ENCODE peak calls at places on chromosomes 13 and 19, in eight cellular contexts. Z, M, K, Q, N, H, J and X are unnamed samples.

GRCh38 chr13:26587251-26587650 is 29.8 kb downstream of the WASF3 start:
- DNase-seq in N (no peak), K (no peak), H (no peak), M (no peak), J (no peak), Q (no peak), Z (no peak), X (no peak)

GRCh38 chr19:9939301-9939913 is 3.1 kb upstream of the OLFM2 start:
- DNase-seq in Z (no peak), Q (peak; percentile 49), M (no peak), J (no peak), H (peak; percentile 63), N (no peak), K (no peak), X (no peak)

GRCh38 chr19:48487944-48488343 is 18.8 kb downstream of the CYTH2 start:
- DNase-seq in J (peak; percentile 74), Q (peak; percentile 81), Z (no peak), M (peak; percentile 74), N (no peak), H (no peak), K (no peak), X (no peak)

GRCh38 chr19:11964858-11965645 is at the start of gene ZNF763:
- DNase-seq in Z (peak; percentile 68), M (peak; percentile 73), J (peak; percentile 90), Q (peak; percentile 68), N (peak; percentile 82), H (peak; percentile 98), K (peak; percentile 95), X (peak; percentile 81)

GRCh38 chr19:1601613-1602064 is 3.6 kb downstream of the UQCR11 start:
- DNase-seq in Z (no peak), H (no peak), K (no peak), Q (no peak), M (no peak), N (no peak), J (no peak), X (no peak)

GRCh38 chr13:32041429-32041828 is 9.9 kb downstream of the FRY start:
- DNase-seq in J (no peak), M (no peak), Z (no peak), K (no peak), Q (no peak), H (no peak), N (no peak), X (no peak)

GRCh38 chr13:44063881-44064280 is 184.2 kb downstream of the LACC1 start:
- DNase-seq in J (no peak), Z (no peak), M (no peak), H (no peak), K (no peak), N (no peak), Q (no peak), X (no peak)

GRCh38 chr13:40026741-40027140 is 371.3 kb downstream of the COG6 start:
- DNase-seq in Z (peak; percentile 30), K (no peak), Q (no peak), N (peak; percentile 44), M (no peak), J (no peak), H (no peak), X (peak; percentile 4)

GRCh38 chr19:50909240-50910070 is 1.7 kb downstream of the KLK4 start:
- DNase-seq in H (peak; percentile 100), Z (no peak), N (no peak), Q (no peak), J (no peak), K (peak; percentile 31), M (no peak), X (peak; percentile 66)

GRCh38 chr13:19601749-19602725 is 31.4 kb upstream of the MPHOSPH8 start:
- DNase-seq in K (no peak), N (peak; percentile 34), H (peak; percentile 89), M (peak; percentile 18), Z (no peak), J (no peak), Q (peak; percentile 54), X (peak; percentile 67)

GRCh38 chr19:2777952-2778683 is 5.0 kb downstream of the SGTA start:
- DNase-seq in H (no peak), Q (no peak), K (no peak), M (no peak), N (no peak), J (no peak), Z (no peak), X (no peak)

GRCh38 chr19:41297628-41298326 is 12.2 kb upstream of the CCDC97 start:
- DNase-seq in J (no peak), Z (no peak), N (no peak), K (no peak), M (no peak), Q (no peak), H (no peak), X (peak; percentile 89)

GRCh38 chr19:32233091-32233490 is 112.3 kb upstream of the ZNF507 start:
- DNase-seq in J (no peak), Q (no peak), H (no peak), K (no peak), M (no peak), N (no peak), Z (no peak), X (no peak)

GRCh38 chr19:10105241-10106099 is 692 bp upstream of the PPAN start:
- DNase-seq in M (no peak), Z (peak; percentile 31), K (no peak), N (peak; percentile 74), J (no peak), H (no peak), Q (no peak), X (no peak)